ENCODE peak calls at places on chromosomes 6 and 20, in seven cellular contexts. W is effector memory CD8-positive, alpha-beta T cell; B is HFFc6; C is epithelial cell of prostate; T is activated T-helper 1 cell treated with anti-CD3 and anti-CD28 coated beads, Interleukin-12 subunit alpha, Interleukin-12 subunit beta, Interleukin-2, Interleukin-4 antibody, amounts not matched to agents 30 ng/mL and 10 ng/mL and 1 ng/mL, durations not matched to agents 14 hours and 24 hours and 36 hours; E is Caki2; Y is upper lobe of left lung. L is an unnamed sample.

GRCh38 chr20:38141154-38141888 is 23.7 kb downstream of the TGM2 start:
- DNase-seq in W (no peak), B (no peak), C (no peak), T (no peak), E (no peak), Y (no peak), L (peak; percentile 57)

GRCh38 chr6:51568771-51569170 is 518.6 kb downstream of the PKHD1 start:
- DNase-seq in W (no peak), B (no peak), C (peak; percentile 5), T (no peak), E (no peak), Y (no peak), L (no peak)

GRCh38 chr6:138493413-138493812 is 5.9 kb downstream of the NHSL1 start:
- DNase-seq in W (no peak), B (peak; percentile 86), C (no peak), T (no peak), E (peak; percentile 80), Y (no peak), L (no peak)

GRCh38 chr6:117521785-117522502 is 39.5 kb downstream of the DCBLD1 start:
- DNase-seq in W (no peak), B (no peak), C (no peak), T (no peak), E (no peak), Y (no peak), L (no peak)

GRCh38 chr6:40295251-40295949 is 291.8 kb downstream of the LRFN2 start:
- DNase-seq in W (no peak), B (no peak), C (no peak), T (no peak), E (peak; percentile 80), Y (no peak), L (no peak)

GRCh38 chr6:166307082-166307980 is 861 bp downstream of the PRR18 start:
- DNase-seq in W (no peak), B (no peak), C (no peak), T (no peak), E (no peak), Y (peak; percentile 86), L (no peak)

GRCh38 chr6:44227138-44227770 is 3.9 kb downstream of the SLC29A1 start:
- DNase-seq in W (no peak), B (no peak), C (no peak), T (no peak), E (no peak), Y (no peak), L (no peak)

GRCh38 chr6:30882764-30883475 is 1.4 kb upstream of the DDR1 start:
- DNase-seq in W (no peak), B (no peak), C (no peak), T (no peak), E (peak; percentile 64), Y (peak; percentile 90), L (peak; percentile 68)

GRCh38 chr20:43973231-43973630 is 58.6 kb downstream of the TOX2 start:
- DNase-seq in W (no peak), B (no peak), C (no peak), T (no peak), E (no peak), Y (no peak), L (no peak)

GRCh38 chr6:129498556-129498940 is 211.4 kb downstream of the ARHGAP18 start:
- DNase-seq in W (no peak), B (peak; percentile 81), C (no peak), T (no peak), E (no peak), Y (no peak), L (no peak)

GRCh38 chr20:46307139-46307998 is 929 bp downstream of the CDH22 start:
- DNase-seq in W (peak; percentile 61), B (peak; percentile 8), C (no peak), T (peak; percentile 45), E (no peak), Y (peak; percentile 83), L (peak; percentile 23)

GRCh38 chr6:85404497-85405174 is 45.2 kb upstream of the NT5E start:
- DNase-seq in W (no peak), B (peak; percentile 96), C (peak; percentile 86), T (no peak), E (peak; percentile 86), Y (no peak), L (no peak)

GRCh38 chr20:4719190-4719589 is 2.5 kb upstream of the PRND start:
- DNase-seq in W (no peak), B (no peak), C (no peak), T (no peak), E (no peak), Y (no peak), L (no peak)